ENCODE peak calls at places on chromosome 6, in seven cellular contexts. One of them, this sample, is unnamed.
A peak's percentile ranks its signal among the peaks of the same experiment; 100 is the strongest.

GRCh38 chr6:118485601-118486550 is 62.2 kb upstream of the PLN start:
- DNase-seq in left lung: no peak
- DNase-seq in WTC11: no peak
- DNase-seq in central memory CD4-positive, alpha-beta T cell: no peak
- DNase-seq in memory B cell: no peak
- DNase-seq in ascending aorta: no peak
- DNase-seq in GM04503: no peak
- DNase-seq in this sample: no peak

GRCh38 chr6:83176256-83176655 is 16.8 kb downstream of the PGM3 start:
- DNase-seq in central memory CD4-positive, alpha-beta T cell: no peak
- DNase-seq in ascending aorta: no peak
- DNase-seq in WTC11: no peak
- DNase-seq in left lung: no peak
- DNase-seq in memory B cell: no peak
- DNase-seq in GM04503: no peak
- DNase-seq in this sample: no peak

GRCh38 chr6:29528300-29528931 is 31.1 kb downstream of the UBD start:
- DNase-seq in memory B cell: no peak
- DNase-seq in left lung: peak; percentile 39
- DNase-seq in central memory CD4-positive, alpha-beta T cell: no peak
- DNase-seq in WTC11: no peak
- DNase-seq in ascending aorta: no peak
- DNase-seq in GM04503: no peak
- DNase-seq in this sample: no peak

GRCh38 chr6:75151013-75151412 is 54.8 kb downstream of the COL12A1 start:
- DNase-seq in WTC11: no peak
- DNase-seq in ascending aorta: no peak
- DNase-seq in GM04503: no peak
- DNase-seq in memory B cell: no peak
- DNase-seq in left lung: no peak
- DNase-seq in central memory CD4-positive, alpha-beta T cell: no peak
- DNase-seq in this sample: no peak

GRCh38 chr6:107244082-107244741 is 128.9 kb upstream of the BEND3 start:
- DNase-seq in GM04503: no peak
- DNase-seq in left lung: no peak
- DNase-seq in ascending aorta: no peak
- DNase-seq in memory B cell: no peak
- DNase-seq in WTC11: no peak
- DNase-seq in central memory CD4-positive, alpha-beta T cell: no peak
- DNase-seq in this sample: no peak

GRCh38 chr6:161169690-161170089 is 104.2 kb downstream of the AGPAT4 start:
- DNase-seq in GM04503: no peak
- DNase-seq in central memory CD4-positive, alpha-beta T cell: no peak
- DNase-seq in memory B cell: no peak
- DNase-seq in WTC11: no peak
- DNase-seq in left lung: no peak
- DNase-seq in ascending aorta: no peak
- DNase-seq in this sample: no peak

GRCh38 chr6:154458565-154459475 is 51.7 kb downstream of the CNKSR3 start:
- DNase-seq in GM04503: no peak
- DNase-seq in memory B cell: no peak
- DNase-seq in ascending aorta: no peak
- DNase-seq in central memory CD4-positive, alpha-beta T cell: no peak
- DNase-seq in left lung: no peak
- DNase-seq in WTC11: no peak
- DNase-seq in this sample: no peak

GRCh38 chr6:13486679-13487121 is 700 bp downstream of the GFOD1 start:
- DNase-seq in ascending aorta: peak; percentile 80
- DNase-seq in memory B cell: peak; percentile 67
- DNase-seq in central memory CD4-positive, alpha-beta T cell: peak; percentile 38
- DNase-seq in WTC11: peak; percentile 62
- DNase-seq in GM04503: no peak
- DNase-seq in left lung: peak; percentile 91
- DNase-seq in this sample: peak; percentile 24

GRCh38 chr6:122180132-122180531 is 219.3 kb upstream of the HSF2 start:
- DNase-seq in memory B cell: no peak
- DNase-seq in left lung: no peak
- DNase-seq in WTC11: no peak
- DNase-seq in ascending aorta: no peak
- DNase-seq in central memory CD4-positive, alpha-beta T cell: no peak
- DNase-seq in GM04503: no peak
- DNase-seq in this sample: no peak

GRCh38 chr6:148803979-148804378 is 57.1 kb downstream of the UST start:
- DNase-seq in memory B cell: no peak
- DNase-seq in GM04503: no peak
- DNase-seq in left lung: no peak
- DNase-seq in WTC11: no peak
- DNase-seq in central memory CD4-positive, alpha-beta T cell: no peak
- DNase-seq in ascending aorta: no peak
- DNase-seq in this sample: no peak

GRCh38 chr6:125789167-125789566 is 1.6 kb upstream of the NCOA7 start:
- DNase-seq in memory B cell: no peak
- DNase-seq in GM04503: no peak
- DNase-seq in ascending aorta: no peak
- DNase-seq in left lung: no peak
- DNase-seq in WTC11: no peak
- DNase-seq in central memory CD4-positive, alpha-beta T cell: peak; percentile 18
- DNase-seq in this sample: no peak

GRCh38 chr6:149451361-149452061 is 33.3 kb downstream of the ZC3H12D start:
- DNase-seq in WTC11: peak; percentile 44
- DNase-seq in GM04503: no peak
- DNase-seq in central memory CD4-positive, alpha-beta T cell: no peak
- DNase-seq in left lung: peak; percentile 84
- DNase-seq in ascending aorta: peak; percentile 65
- DNase-seq in memory B cell: no peak
- DNase-seq in this sample: no peak

GRCh38 chr6:26311012-26311384 is 54.0 kb upstream of the BTN3A2 start:
- DNase-seq in central memory CD4-positive, alpha-beta T cell: no peak
- DNase-seq in ascending aorta: no peak
- DNase-seq in WTC11: peak; percentile 51
- DNase-seq in memory B cell: peak; percentile 37
- DNase-seq in GM04503: no peak
- DNase-seq in left lung: no peak
- DNase-seq in this sample: peak; percentile 38

GRCh38 chr6:4856779-4857178 is 80.6 kb downstream of the CDYL start:
- DNase-seq in GM04503: no peak
- DNase-seq in memory B cell: no peak
- DNase-seq in central memory CD4-positive, alpha-beta T cell: no peak
- DNase-seq in left lung: no peak
- DNase-seq in ascending aorta: no peak
- DNase-seq in WTC11: no peak
- DNase-seq in this sample: no peak

GRCh38 chr6:22583927-22584326 is 14.6 kb downstream of the HDGFL1 start:
- DNase-seq in GM04503: no peak
- DNase-seq in memory B cell: no peak
- DNase-seq in left lung: no peak
- DNase-seq in ascending aorta: no peak
- DNase-seq in WTC11: no peak
- DNase-seq in central memory CD4-positive, alpha-beta T cell: no peak
- DNase-seq in this sample: no peak

GRCh38 chr6:53306819-53307347 is 41.9 kb downstream of the ELOVL5 start:
- DNase-seq in GM04503: no peak
- DNase-seq in memory B cell: no peak
- DNase-seq in WTC11: no peak
- DNase-seq in central memory CD4-positive, alpha-beta T cell: no peak
- DNase-seq in left lung: no peak
- DNase-seq in ascending aorta: no peak
- DNase-seq in this sample: peak; percentile 89

GRCh38 chr6:156557269-156557885 is 219.8 kb upstream of the ARID1B start:
- DNase-seq in ascending aorta: no peak
- DNase-seq in memory B cell: no peak
- DNase-seq in GM04503: no peak
- DNase-seq in WTC11: no peak
- DNase-seq in central memory CD4-positive, alpha-beta T cell: no peak
- DNase-seq in left lung: no peak
- DNase-seq in this sample: peak; percentile 26

GRCh38 chr6:108120311-108120710 is 45.5 kb upstream of the NR2E1 start:
- DNase-seq in ascending aorta: no peak
- DNase-seq in central memory CD4-positive, alpha-beta T cell: no peak
- DNase-seq in GM04503: no peak
- DNase-seq in left lung: no peak
- DNase-seq in WTC11: no peak
- DNase-seq in memory B cell: no peak
- DNase-seq in this sample: no peak

GRCh38 chr6:110609101-110609500 is 132.7 kb upstream of the SLC22A16 start:
- DNase-seq in memory B cell: no peak
- DNase-seq in central memory CD4-positive, alpha-beta T cell: no peak
- DNase-seq in GM04503: no peak
- DNase-seq in left lung: no peak
- DNase-seq in ascending aorta: no peak
- DNase-seq in WTC11: no peak
- DNase-seq in this sample: no peak

GRCh38 chr6:11769244-11769643 is 9.4 kb downstream of the ADTRP start:
- DNase-seq in central memory CD4-positive, alpha-beta T cell: no peak
- DNase-seq in left lung: no peak
- DNase-seq in memory B cell: no peak
- DNase-seq in WTC11: no peak
- DNase-seq in GM04503: no peak
- DNase-seq in ascending aorta: no peak
- DNase-seq in this sample: no peak

GRCh38 chr6:38192486-38192885 is 373.0 kb downstream of the ZFAND3 start:
- DNase-seq in central memory CD4-positive, alpha-beta T cell: no peak
- DNase-seq in GM04503: no peak
- DNase-seq in WTC11: no peak
- DNase-seq in left lung: no peak
- DNase-seq in memory B cell: no peak
- DNase-seq in ascending aorta: peak; percentile 31
- DNase-seq in this sample: no peak

GRCh38 chr6:124090491-124090890 is 286.8 kb downstream of the NKAIN2 start:
- DNase-seq in left lung: no peak
- DNase-seq in central memory CD4-positive, alpha-beta T cell: no peak
- DNase-seq in WTC11: no peak
- DNase-seq in GM04503: no peak
- DNase-seq in memory B cell: no peak
- DNase-seq in ascending aorta: no peak
- DNase-seq in this sample: no peak

GRCh38 chr6:10355115-10355702 is 59.7 kb downstream of the TFAP2A start:
- DNase-seq in ascending aorta: no peak
- DNase-seq in central memory CD4-positive, alpha-beta T cell: no peak
- DNase-seq in WTC11: no peak
- DNase-seq in memory B cell: no peak
- DNase-seq in left lung: no peak
- DNase-seq in GM04503: no peak
- DNase-seq in this sample: no peak

GRCh38 chr6:141809901-141810300 is 322.8 kb upstream of the GJE1 start:
- DNase-seq in GM04503: peak; percentile 14
- DNase-seq in ascending aorta: no peak
- DNase-seq in central memory CD4-positive, alpha-beta T cell: no peak
- DNase-seq in memory B cell: no peak
- DNase-seq in left lung: no peak
- DNase-seq in WTC11: no peak
- DNase-seq in this sample: no peak

GRCh38 chr6:79818471-79818870 is 128.9 kb downstream of the ELOVL4 start:
- DNase-seq in left lung: no peak
- DNase-seq in WTC11: no peak
- DNase-seq in ascending aorta: no peak
- DNase-seq in central memory CD4-positive, alpha-beta T cell: no peak
- DNase-seq in memory B cell: no peak
- DNase-seq in GM04503: no peak
- DNase-seq in this sample: no peak

GRCh38 chr6:36714511-36714910 is 16.9 kb downstream of the RAB44 start:
- DNase-seq in ascending aorta: no peak
- DNase-seq in GM04503: no peak
- DNase-seq in left lung: no peak
- DNase-seq in memory B cell: no peak
- DNase-seq in WTC11: no peak
- DNase-seq in central memory CD4-positive, alpha-beta T cell: no peak
- DNase-seq in this sample: no peak

GRCh38 chr6:32195902-32196681 is 3.6 kb upstream of the GPSM3 start:
- DNase-seq in ascending aorta: peak; percentile 96
- DNase-seq in WTC11: peak; percentile 90
- DNase-seq in left lung: peak; percentile 92
- DNase-seq in GM04503: no peak
- DNase-seq in central memory CD4-positive, alpha-beta T cell: no peak
- DNase-seq in memory B cell: peak; percentile 99
- DNase-seq in this sample: peak; percentile 88

GRCh38 chr6:55009114-55009513 is 162.5 kb downstream of the FAM83B start:
- DNase-seq in central memory CD4-positive, alpha-beta T cell: no peak
- DNase-seq in ascending aorta: no peak
- DNase-seq in memory B cell: no peak
- DNase-seq in WTC11: peak; percentile 29
- DNase-seq in GM04503: no peak
- DNase-seq in left lung: no peak
- DNase-seq in this sample: no peak

GRCh38 chr6:149754573-149754972 is 5.0 kb downstream of the PCMT1 start:
- DNase-seq in GM04503: no peak
- DNase-seq in left lung: no peak
- DNase-seq in WTC11: no peak
- DNase-seq in central memory CD4-positive, alpha-beta T cell: no peak
- DNase-seq in memory B cell: no peak
- DNase-seq in ascending aorta: no peak
- DNase-seq in this sample: peak; percentile 40

GRCh38 chr6:46323312-46323965 is 152.7 kb upstream of the ENPP5 start:
- DNase-seq in WTC11: no peak
- DNase-seq in ascending aorta: peak; percentile 73
- DNase-seq in left lung: no peak
- DNase-seq in GM04503: peak; percentile 95
- DNase-seq in memory B cell: no peak
- DNase-seq in central memory CD4-positive, alpha-beta T cell: no peak
- DNase-seq in this sample: no peak

GRCh38 chr6:116444991-116445566 is 16.1 kb upstream of the CALHM6 start:
- DNase-seq in central memory CD4-positive, alpha-beta T cell: no peak
- DNase-seq in WTC11: no peak
- DNase-seq in ascending aorta: no peak
- DNase-seq in left lung: no peak
- DNase-seq in memory B cell: no peak
- DNase-seq in GM04503: no peak
- DNase-seq in this sample: no peak

GRCh38 chr6:105596284-105596755 is 193.4 kb upstream of the PREP start:
- DNase-seq in left lung: no peak
- DNase-seq in memory B cell: no peak
- DNase-seq in WTC11: no peak
- DNase-seq in central memory CD4-positive, alpha-beta T cell: no peak
- DNase-seq in ascending aorta: no peak
- DNase-seq in GM04503: peak; percentile 99
- DNase-seq in this sample: no peak

GRCh38 chr6:108275971-108276370 is 15.1 kb upstream of the SNX3 start:
- DNase-seq in WTC11: no peak
- DNase-seq in central memory CD4-positive, alpha-beta T cell: no peak
- DNase-seq in memory B cell: no peak
- DNase-seq in ascending aorta: no peak
- DNase-seq in GM04503: no peak
- DNase-seq in left lung: no peak
- DNase-seq in this sample: no peak

GRCh38 chr6:125867483-125867935 is 76.7 kb downstream of the NCOA7 start:
- DNase-seq in GM04503: peak; percentile 76
- DNase-seq in ascending aorta: no peak
- DNase-seq in left lung: no peak
- DNase-seq in WTC11: peak; percentile 81
- DNase-seq in central memory CD4-positive, alpha-beta T cell: no peak
- DNase-seq in memory B cell: no peak
- DNase-seq in this sample: peak; percentile 24

GRCh38 chr6:167849846-167850459 is 23.2 kb downstream of the AFDN start:
- DNase-seq in GM04503: no peak
- DNase-seq in central memory CD4-positive, alpha-beta T cell: no peak
- DNase-seq in WTC11: no peak
- DNase-seq in left lung: no peak
- DNase-seq in memory B cell: no peak
- DNase-seq in ascending aorta: no peak
- DNase-seq in this sample: peak; percentile 86

This sample was measured in HepG2.